ENCODE peak calls at places on chromosomes 12 and 14, in seven cellular contexts. V is H9, T is IMR-90, P is H1, E is mesendoderm, I is mesenchymal stem cell, U is trophoblast cell. F is an unnamed sample.

GRCh38 chr14:20905661-20906060 is 14.5 kb downstream of the RNASE3 start:
- DNase-seq in V (no peak), T (no peak), P (no peak), E (no peak), I (no peak), U (no peak), F (no peak)

GRCh38 chr12:93365616-93366015 is 12.1 kb upstream of the NUDT4 start:
- DNase-seq in V (no peak), T (no peak), P (no peak), E (no peak), I (no peak), U (no peak), F (no peak)

GRCh38 chr12:116068371-116068770 is 209.1 kb downstream of the MED13L start:
- DNase-seq in V (no peak), T (no peak), P (no peak), E (no peak), I (no peak), U (no peak), F (no peak)

GRCh38 chr12:20259786-20260185 is 108.6 kb upstream of the PDE3A start:
- DNase-seq in V (no peak), T (no peak), P (no peak), E (no peak), I (no peak), U (no peak), F (no peak)

GRCh38 chr14:99784508-99784907 is 8.7 kb upstream of the EML1 start:
- DNase-seq in V (no peak), T (no peak), P (no peak), E (peak), I (no peak), U (no peak), F (no peak)

GRCh38 chr14:37443461-37443860 is 151.6 kb downstream of the FOXA1 start:
- DNase-seq in V (no peak), T (peak), P (no peak), E (no peak), I (no peak), U (no peak), F (no peak)

GRCh38 chr14:25037032-25037431 is 12.9 kb downstream of the STXBP6 start:
- DNase-seq in V (no peak), T (no peak), P (no peak), E (no peak), I (no peak), U (no peak), F (no peak)

GRCh38 chr12:6957151-6957701 is 6.1 kb downstream of the PTPN6 start:
- DNase-seq in V (no peak), T (no peak), P (no peak), E (no peak), I (no peak), U (no peak), F (no peak)

GRCh38 chr12:115297445-115297844 is 613.5 kb upstream of the TBX3 start:
- DNase-seq in V (no peak), T (no peak), P (no peak), E (no peak), I (no peak), U (no peak), F (peak)

GRCh38 chr14:104264495-104265265 is 126.3 kb downstream of the KIF26A start:
- DNase-seq in V (peak), T (no peak), P (no peak), E (no peak), I (no peak), U (no peak), F (no peak)

GRCh38 chr12:124236651-124237050 is 58.2 kb upstream of the RFLNA start:
- DNase-seq in V (no peak), T (peak), P (no peak), E (no peak), I (peak), U (no peak), F (no peak)

GRCh38 chr14:105389976-105390848 is 8.1 kb upstream of the TEX22 start:
- DNase-seq in V (no peak), T (no peak), P (no peak), E (no peak), I (no peak), U (no peak), F (no peak)

GRCh38 chr12:111451649-111452129 is 46.0 kb downstream of the SH2B3 start:
- DNase-seq in V (no peak), T (peak), P (no peak), E (peak), I (peak), U (no peak), F (peak)

GRCh38 chr12:2998789-2999264 is 39.6 kb downstream of the TEAD4 start:
- DNase-seq in V (peak), T (peak), P (peak), E (peak), I (peak), U (no peak), F (no peak)

GRCh38 chr12:110114596-110114995 is 9.6 kb upstream of the IFT81 start:
- DNase-seq in V (no peak), T (no peak), P (no peak), E (no peak), I (no peak), U (no peak), F (no peak)
- H3K4ac ChIP-seq in V (no peak), T (no peak), P (no peak), E (no peak), I (no peak), U (no peak), F (no peak)

GRCh38 chr14:30225171-30225570 is 297.5 kb upstream of the PRKD1 start:
- DNase-seq in V (no peak), T (no peak), P (no peak), E (no peak), I (no peak), U (no peak), F (no peak)

GRCh38 chr14:30223966-30224365 is 296.3 kb upstream of the PRKD1 start:
- DNase-seq in V (no peak), T (no peak), P (no peak), E (no peak), I (no peak), U (no peak), F (no peak)

GRCh38 chr14:30227436-30227835 is 299.8 kb upstream of the PRKD1 start:
- DNase-seq in V (no peak), T (peak), P (no peak), E (no peak), I (no peak), U (no peak), F (no peak)

GRCh38 chr14:30223385-30223785 is 295.7 kb upstream of the PRKD1 start:
- DNase-seq in V (no peak), T (peak), P (no peak), E (peak), I (peak), U (peak), F (no peak)

DNA sequence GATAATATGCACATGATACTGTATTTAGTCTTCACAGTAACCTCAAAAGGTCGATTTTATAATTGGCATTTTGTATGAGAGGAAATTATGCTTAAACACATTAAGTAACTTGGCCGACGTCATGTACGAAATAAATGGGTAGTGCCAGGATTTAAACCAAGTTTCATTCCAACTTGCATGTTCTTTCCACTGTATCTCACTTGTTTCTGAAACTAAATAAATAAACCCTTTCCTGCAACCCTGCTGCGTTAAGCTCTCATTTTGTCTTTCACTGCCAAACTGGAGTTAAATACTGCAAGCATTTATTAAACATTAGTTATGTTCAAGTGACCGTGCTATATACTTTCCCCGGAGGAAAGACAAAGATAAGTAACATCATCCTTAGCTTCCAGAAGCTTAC is 293.9 kb upstream of the PRKD1 start:
- DNase-seq in V (no peak), T (no peak), P (no peak), E (no peak), I (no peak), U (no peak), F (no peak)
- H4K8ac ChIP-seq in V (no peak), T (peak), P (no peak), E (no peak), I (no peak), U (no peak), F (no peak)

DNA sequence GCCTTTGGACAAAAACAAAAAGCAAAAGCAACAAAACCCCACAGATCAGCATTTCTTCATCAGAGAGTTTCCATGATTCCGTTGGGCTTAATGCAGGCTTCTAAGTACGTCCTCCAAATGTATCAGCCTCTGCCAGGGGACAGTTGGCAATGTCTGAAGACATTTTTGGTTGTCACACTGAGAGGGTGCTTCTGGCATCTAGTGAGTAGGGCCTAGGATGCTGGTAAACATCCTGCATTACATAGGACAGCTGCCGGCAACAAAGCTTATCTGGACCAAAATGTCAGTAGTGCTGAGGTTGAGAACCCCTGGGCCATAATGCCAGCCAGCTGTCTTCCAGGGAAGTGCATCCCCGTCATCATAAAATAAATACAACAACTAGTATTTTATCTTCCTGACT is 9.4 kb upstream of the LRRC10 start:
- DNase-seq in V (no peak), T (no peak), P (no peak), E (no peak), I (no peak), U (no peak), F (no peak)
- H2AK5ac ChIP-seq in V (no peak), T (no peak), P (no peak), E (no peak), I (no peak), U (no peak), F (no peak)

GRCh38 chr12:27785882-27786570 is 6.0 kb upstream of the MANSC4 start:
- DNase-seq in V (no peak), T (peak), P (no peak), E (peak), I (peak), U (peak), F (no peak)
- H3K4ac ChIP-seq in V (no peak), T (no peak), P (no peak), E (no peak), I (no peak), U (no peak), F (no peak)

DNA sequence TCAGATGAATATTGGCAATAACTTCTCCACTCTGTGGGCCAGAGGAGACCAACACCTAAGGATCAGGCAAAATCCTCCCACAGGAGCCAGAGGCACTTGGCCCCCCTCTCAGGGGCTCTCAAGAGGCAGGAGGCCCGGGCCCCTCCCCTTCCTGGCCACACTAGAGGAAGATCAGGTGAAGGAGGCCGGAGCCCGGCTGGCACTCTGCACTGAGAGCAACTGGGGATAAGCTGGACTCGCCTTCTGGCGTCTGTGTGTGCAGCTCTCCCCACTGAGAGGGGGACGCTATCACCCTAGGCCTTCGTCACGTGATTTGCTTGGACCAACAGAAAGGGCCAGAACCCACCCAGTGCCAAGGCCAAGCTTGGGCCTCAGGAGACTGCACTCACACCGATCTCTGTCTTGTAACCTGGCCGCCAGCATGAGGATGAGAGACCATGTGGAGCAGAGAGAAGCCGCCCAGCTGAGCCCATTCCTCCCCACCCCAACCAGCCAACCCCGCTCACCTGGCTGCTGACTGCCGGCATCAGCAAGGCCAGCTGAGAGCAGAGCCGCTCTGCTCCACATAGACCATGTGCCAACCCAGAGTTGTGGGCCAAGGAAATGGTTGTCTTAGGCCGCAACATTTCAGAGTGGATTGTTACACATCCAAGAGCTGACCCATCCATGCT is 64.0 kb downstream of the NOC4L start:
- DNase-seq in V (no peak), T (no peak), P (no peak), E (no peak), I (no peak), U (no peak), F (no peak)
- H4K8ac ChIP-seq in V (no peak), T (no peak), P (no peak), E (no peak), I (no peak), U (no peak), F (no peak)

DNA sequence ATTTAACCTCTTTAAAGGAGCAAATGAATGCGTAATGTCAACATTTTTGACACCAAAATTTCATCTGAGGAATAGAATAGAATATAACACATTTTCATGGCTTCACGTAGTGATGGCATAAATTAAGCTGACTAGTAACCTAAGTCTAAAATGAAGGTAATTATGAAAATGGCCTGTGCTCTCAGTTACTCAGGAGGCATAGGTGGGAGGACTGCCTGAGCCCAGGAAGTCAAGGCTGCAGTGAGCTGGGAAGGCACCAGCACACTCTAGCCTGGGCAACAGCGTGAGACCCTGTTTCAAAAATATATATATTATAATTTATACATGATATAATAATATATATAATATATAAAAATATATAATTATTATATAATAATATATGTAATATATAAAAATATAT is 383.2 kb upstream of the ATP2B1 start:
- DNase-seq in V (no peak), T (no peak), P (no peak), E (peak), I (no peak), U (no peak), F (no peak)
- H2AK5ac ChIP-seq in V (no peak), T (peak), P (no peak), E (no peak), I (no peak), U (no peak), F (no peak)

GRCh38 chr14:102819790-102820330 is 42.6 kb downstream of the TRAF3 start:
- DNase-seq in V (no peak), T (peak), P (no peak), E (no peak), I (no peak), U (no peak), F (no peak)

GRCh38 chr14:102817942-102818940 is 41.0 kb downstream of the TRAF3 start:
- DNase-seq in V (no peak), T (peak), P (no peak), E (no peak), I (no peak), U (no peak), F (no peak)

GRCh38 chr14:102817318-102817717 is 40.1 kb downstream of the TRAF3 start:
- DNase-seq in V (no peak), T (no peak), P (no peak), E (no peak), I (no peak), U (no peak), F (no peak)

GRCh38 chr14:102821252-102821651 is 44.0 kb downstream of the TRAF3 start:
- DNase-seq in V (no peak), T (no peak), P (no peak), E (no peak), I (no peak), U (no peak), F (no peak)

DNA sequence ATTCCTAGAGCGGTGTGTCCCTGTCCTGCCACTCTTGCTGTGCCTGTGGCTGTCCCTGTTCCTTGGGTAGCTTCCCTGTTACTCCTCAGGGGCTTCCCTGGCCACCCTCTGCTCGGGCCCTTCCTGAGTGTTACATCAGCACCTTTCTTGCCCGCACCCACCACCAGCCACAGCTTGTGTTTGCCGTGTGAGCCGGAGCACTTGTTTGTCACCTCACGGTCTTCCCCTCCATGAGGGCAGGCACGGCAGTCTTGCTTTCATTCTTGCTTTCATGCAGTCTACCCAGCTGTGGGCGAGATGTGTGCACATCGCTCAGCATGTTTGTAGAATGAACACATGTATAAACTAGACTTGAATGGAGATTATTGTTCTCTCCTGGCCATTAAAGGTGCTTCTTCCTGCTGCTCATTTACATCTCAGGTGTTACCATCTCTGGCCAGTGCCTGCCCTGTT is 42.0 kb downstream of the TRAF3 start:
- DNase-seq in V (no peak), T (no peak), P (no peak), E (no peak), I (no peak), U (peak), F (no peak)
- H3K4ac ChIP-seq in V (no peak), T (no peak), P (no peak), E (no peak), I (no peak), U (no peak), F (no peak)

F was measured in neuronal stem cell.